ENCODE peak calls at places on chromosome 20, in ten cellular contexts. R is iris pigment epithelial cell, V is Caki2, G is NB4, I is pulmonary artery endothelial cell, Q is AG08396, P is PC-3, F is SW 1271, X is cerebellum, E is KBM-7. N is an unnamed sample.

GRCh38 chr20:19588731-19589130 is 169.3 kb upstream of the RIN2 start:
- DNase-seq in R (no peak), V (no peak), G (no peak), I (no peak), Q (no peak), P (peak; percentile 32), F (no peak), X (no peak), E (no peak), N (no peak)

GRCh38 chr20:63125893-63126601 is 89.9 kb downstream of the YTHDF1 start:
- DNase-seq in R (no peak), V (no peak), G (no peak), I (no peak), Q (no peak), P (peak; percentile 48), F (no peak), X (no peak), E (no peak), N (peak; percentile 17)

GRCh38 chr20:46031014-46031569 is 2.1 kb downstream of the SLC12A5 start:
- DNase-seq in R (no peak), V (no peak), G (no peak), I (no peak), Q (no peak), P (no peak), F (no peak), X (no peak), E (no peak), N (no peak)

GRCh38 chr20:62506087-62506486 is 30.3 kb upstream of the GATA5 start:
- DNase-seq in R (no peak), V (no peak), G (no peak), I (no peak), Q (no peak), P (no peak), F (no peak), X (no peak), E (no peak), N (no peak)

GRCh38 chr20:33070413-33071053 is 8.9 kb upstream of the BPIFB4 start:
- DNase-seq in R (no peak), V (no peak), G (no peak), I (no peak), Q (no peak), P (no peak), F (no peak), X (no peak), E (no peak), N (no peak)

GRCh38 chr20:46746972-46747371 is 37.5 kb downstream of the SLC2A10 start:
- DNase-seq in R (peak; percentile 33), V (peak; percentile 26), G (no peak), I (no peak), Q (peak; percentile 62), P (peak; percentile 88), F (no peak), X (no peak), E (no peak), N (no peak)

GRCh38 chr20:57574954-57575353 is 14.0 kb downstream of the PCK1 start:
- DNase-seq in R (no peak), V (no peak), G (no peak), I (no peak), Q (no peak), P (no peak), F (no peak), X (no peak), E (no peak), N (no peak)

GRCh38 chr20:44448753-44449546 is 26.7 kb upstream of the TTPAL start:
- DNase-seq in R (peak; percentile 16), V (no peak), G (peak; percentile 65), I (no peak), Q (no peak), P (peak; percentile 28), F (no peak), X (no peak), E (no peak), N (no peak)

GRCh38 chr20:32144898-32145662 is 35.6 kb downstream of the TM9SF4 start:
- DNase-seq in R (no peak), V (no peak), G (no peak), I (no peak), Q (no peak), P (no peak), F (no peak), X (no peak), E (no peak), N (no peak)

GRCh38 chr20:58127731-58128130 is 100.7 kb downstream of the ANKRD60 start:
- DNase-seq in R (peak; percentile 87), V (no peak), G (no peak), I (peak; percentile 71), Q (no peak), P (peak; percentile 100), F (peak; percentile 83), X (no peak), E (no peak), N (no peak)

GRCh38 chr20:50558483-50558925 is 48.3 kb downstream of the PTPN1 start:
- DNase-seq in R (peak; percentile 88), V (peak; percentile 96), G (no peak), I (no peak), Q (no peak), P (peak; percentile 94), F (peak; percentile 92), X (no peak), E (no peak), N (no peak)

GRCh38 chr20:62062661-62063600 is 2.8 kb downstream of the TAF4 start:
- DNase-seq in R (no peak), V (no peak), G (no peak), I (no peak), Q (no peak), P (no peak), F (no peak), X (no peak), E (no peak), N (no peak)

GRCh38 chr20:58524814-58525213 is 9.6 kb upstream of the APCDD1L start:
- DNase-seq in R (peak; percentile 87), V (peak; percentile 71), G (no peak), I (no peak), Q (peak; percentile 72), P (peak; percentile 88), F (no peak), X (no peak), E (no peak), N (no peak)

GRCh38 chr20:32207211-32207625 is 325 bp downstream of the PLAGL2 start:
- DNase-seq in R (no peak), V (no peak), G (peak; percentile 47), I (no peak), Q (peak; percentile 36), P (no peak), F (no peak), X (no peak), E (peak; percentile 28), N (no peak)

GRCh38 chr20:20317195-20318113 is 50.5 kb upstream of the INSM1 start:
- DNase-seq in R (no peak), V (no peak), G (peak; percentile 91), I (no peak), Q (no peak), P (no peak), F (no peak), X (no peak), E (no peak), N (no peak)

GRCh38 chr20:63580796-63581461 is 6.9 kb upstream of the HELZ2 start:
- DNase-seq in R (peak; percentile 60), V (peak; percentile 46), G (peak; percentile 64), I (no peak), Q (no peak), P (peak; percentile 86), F (peak; percentile 17), X (peak; percentile 78), E (peak; percentile 37), N (no peak)

GRCh38 chr20:39632757-39633156 is 670.6 kb downstream of the DHX35 start:
- DNase-seq in R (no peak), V (no peak), G (no peak), I (no peak), Q (no peak), P (no peak), F (no peak), X (no peak), E (no peak), N (no peak)

GRCh38 chr20:1479831-1480595 is 11.2 kb downstream of the SIRPB2 start:
- DNase-seq in R (no peak), V (no peak), G (no peak), I (no peak), Q (no peak), P (no peak), F (no peak), X (no peak), E (no peak), N (no peak)

GRCh38 chr20:58826271-58826670 is 24.4 kb downstream of the GNAS-AS1 start:
- DNase-seq in R (no peak), V (no peak), G (no peak), I (no peak), Q (no peak), P (peak; percentile 25), F (no peak), X (no peak), E (no peak), N (no peak)

GRCh38 chr20:33724439-33725094 is 4.5 kb upstream of the PXMP4 start:
- DNase-seq in R (peak; percentile 58), V (no peak), G (peak; percentile 94), I (no peak), Q (no peak), P (no peak), F (no peak), X (no peak), E (no peak), N (no peak)

GRCh38 chr20:34240698-34241615 is at the start of gene ASIP:
- DNase-seq in R (no peak), V (no peak), G (no peak), I (no peak), Q (no peak), P (no peak), F (no peak), X (no peak), E (peak; percentile 25), N (no peak)

GRCh38 chr20:20594171-20594530 is 118.3 kb downstream of the RALGAPA2 start:
- DNase-seq in R (peak; percentile 35), V (peak; percentile 25), G (peak; percentile 42), I (no peak), Q (peak; percentile 11), P (peak; percentile 59), F (peak; percentile 21), X (peak; percentile 59), E (peak; percentile 21), N (no peak)

GRCh38 chr20:10316582-10316981 is 98.0 kb downstream of the SNAP25 start:
- DNase-seq in R (no peak), V (peak; percentile 27), G (peak; percentile 23), I (no peak), Q (no peak), P (peak; percentile 57), F (no peak), X (no peak), E (peak; percentile 20), N (no peak)

GRCh38 chr20:21739682-21740081 is 34.2 kb downstream of the PAX1 start:
- DNase-seq in R (no peak), V (no peak), G (no peak), I (no peak), Q (no peak), P (no peak), F (no peak), X (no peak), E (no peak), N (no peak)

N was measured in psoas muscle.